ENCODE peak calls at places on chromosomes 5 and 9, in six cellular contexts. One of them, this sample, is unnamed.

GRCh38 chr5:91848453-91848852 is 465.3 kb upstream of the ARRDC3 start:
- DNase-seq in Peyer's patch: no peak
- DNase-seq in stomach: no peak
- DNase-seq in ovary: no peak
- DNase-seq in IMR-90: peak; percentile 81
- DNase-seq in H1: no peak
- DNase-seq in this sample: no peak

GRCh38 chr9:133457233-133457632 is 2.5 kb upstream of the CACFD1 start:
- DNase-seq in Peyer's patch: no peak
- DNase-seq in ovary: no peak
- DNase-seq in stomach: no peak
- DNase-seq in IMR-90: no peak
- DNase-seq in H1: no peak
- DNase-seq in this sample: no peak

GRCh38 chr5:179061025-179061424 is 852 bp downstream of the ZNF354C start:
- DNase-seq in stomach: no peak
- DNase-seq in H1: no peak
- DNase-seq in IMR-90: no peak
- DNase-seq in Peyer's patch: no peak
- DNase-seq in ovary: peak; percentile 45
- DNase-seq in this sample: no peak

GRCh38 chr9:131651599-131651998 is 88.3 kb downstream of the RAPGEF1 start:
- DNase-seq in IMR-90: peak; percentile 69
- DNase-seq in Peyer's patch: no peak
- DNase-seq in ovary: no peak
- DNase-seq in stomach: no peak
- DNase-seq in H1: no peak
- DNase-seq in this sample: no peak

GRCh38 chr9:93110400-93110855 is 14.4 kb downstream of the CARD19 start:
- DNase-seq in stomach: no peak
- DNase-seq in IMR-90: no peak
- DNase-seq in H1: no peak
- DNase-seq in ovary: peak; percentile 33
- DNase-seq in Peyer's patch: peak; percentile 39
- DNase-seq in this sample: peak; percentile 46

GRCh38 chr5:148850836-148851235 is 24.4 kb downstream of the ADRB2 start:
- DNase-seq in IMR-90: no peak
- DNase-seq in ovary: no peak
- DNase-seq in Peyer's patch: no peak
- DNase-seq in stomach: no peak
- DNase-seq in H1: no peak
- DNase-seq in this sample: no peak

GRCh38 chr5:34496258-34496657 is 159.9 kb upstream of the RAI14 start:
- DNase-seq in H1: no peak
- DNase-seq in IMR-90: no peak
- DNase-seq in ovary: no peak
- DNase-seq in stomach: no peak
- DNase-seq in Peyer's patch: no peak
- DNase-seq in this sample: no peak

GRCh38 chr9:128097156-128098016 is 29.4 kb downstream of the SLC25A25 start:
- DNase-seq in stomach: no peak
- DNase-seq in H1: no peak
- DNase-seq in Peyer's patch: no peak
- DNase-seq in IMR-90: no peak
- DNase-seq in ovary: no peak
- DNase-seq in this sample: no peak

GRCh38 chr5:163269624-163270023 is 167.8 kb upstream of the CCNG1 start:
- DNase-seq in Peyer's patch: no peak
- DNase-seq in stomach: no peak
- DNase-seq in IMR-90: no peak
- DNase-seq in ovary: no peak
- DNase-seq in H1: no peak
- DNase-seq in this sample: no peak

GRCh38 chr9:132434875-132435274 is 24.9 kb downstream of the CFAP77 start:
- DNase-seq in H1: no peak
- DNase-seq in Peyer's patch: no peak
- DNase-seq in IMR-90: no peak
- DNase-seq in stomach: no peak
- DNase-seq in ovary: no peak
- DNase-seq in this sample: no peak

GRCh38 chr9:119029876-119030275 is 339.4 kb downstream of the BRINP1 start:
- DNase-seq in stomach: no peak
- DNase-seq in H1: no peak
- DNase-seq in Peyer's patch: no peak
- DNase-seq in IMR-90: no peak
- DNase-seq in ovary: no peak
- DNase-seq in this sample: no peak

GRCh38 chr5:14211818-14212799 is 69.0 kb downstream of the TRIO start:
- DNase-seq in ovary: no peak
- DNase-seq in Peyer's patch: peak; percentile 65
- DNase-seq in IMR-90: no peak
- DNase-seq in stomach: no peak
- DNase-seq in H1: no peak
- DNase-seq in this sample: no peak

GRCh38 chr9:95755421-95755730 is 120.1 kb upstream of the ERCC6L2 start:
- DNase-seq in H1: no peak
- DNase-seq in IMR-90: no peak
- DNase-seq in stomach: no peak
- DNase-seq in Peyer's patch: no peak
- DNase-seq in ovary: no peak
- DNase-seq in this sample: no peak

GRCh38 chr5:149271717-149272558 is at the start of gene AFAP1L1:
- DNase-seq in stomach: peak; percentile 29
- DNase-seq in ovary: peak; percentile 71
- DNase-seq in Peyer's patch: peak; percentile 53
- DNase-seq in IMR-90: peak; percentile 46
- DNase-seq in H1: peak; percentile 71
- DNase-seq in this sample: peak; percentile 79

GRCh38 chr5:161421067-161421466 is 125.5 kb downstream of the GABRB2 start:
- DNase-seq in H1: no peak
- DNase-seq in ovary: no peak
- DNase-seq in Peyer's patch: no peak
- DNase-seq in stomach: no peak
- DNase-seq in IMR-90: no peak
- DNase-seq in this sample: no peak

GRCh38 chr9:105887679-105888078 is 193.3 kb downstream of the TMEM38B start:
- DNase-seq in H1: no peak
- DNase-seq in stomach: no peak
- DNase-seq in Peyer's patch: no peak
- DNase-seq in ovary: no peak
- DNase-seq in IMR-90: no peak
- DNase-seq in this sample: no peak

GRCh38 chr9:114230068-114230467 is 74.7 kb downstream of the COL27A1 start:
- DNase-seq in Peyer's patch: no peak
- DNase-seq in H1: no peak
- DNase-seq in IMR-90: no peak
- DNase-seq in ovary: no peak
- DNase-seq in stomach: no peak
- DNase-seq in this sample: no peak

GRCh38 chr5:55578771-55579170 is 44.0 kb upstream of the PLPP1 start:
- DNase-seq in Peyer's patch: no peak
- DNase-seq in ovary: no peak
- DNase-seq in stomach: no peak
- DNase-seq in IMR-90: peak; percentile 48
- DNase-seq in H1: no peak
- DNase-seq in this sample: no peak

GRCh38 chr5:45110399-45110798 is 301.7 kb downstream of the MRPS30 start:
- DNase-seq in ovary: no peak
- DNase-seq in Peyer's patch: no peak
- DNase-seq in H1: no peak
- DNase-seq in IMR-90: no peak
- DNase-seq in stomach: no peak
- DNase-seq in this sample: no peak

GRCh38 chr5:45113726-45114125 is 305.0 kb downstream of the MRPS30 start:
- DNase-seq in Peyer's patch: no peak
- DNase-seq in stomach: no peak
- DNase-seq in ovary: no peak
- DNase-seq in IMR-90: no peak
- DNase-seq in H1: no peak
- DNase-seq in this sample: no peak

GRCh38 chr5:45109062-45109461 is 300.3 kb downstream of the MRPS30 start:
- DNase-seq in Peyer's patch: no peak
- DNase-seq in stomach: no peak
- DNase-seq in H1: no peak
- DNase-seq in IMR-90: no peak
- DNase-seq in ovary: no peak
- DNase-seq in this sample: no peak

GRCh38 chr5:45105491-45105994 is 296.8 kb downstream of the MRPS30 start:
- DNase-seq in H1: no peak
- DNase-seq in ovary: no peak
- DNase-seq in stomach: no peak
- DNase-seq in Peyer's patch: no peak
- DNase-seq in IMR-90: no peak
- DNase-seq in this sample: no peak

DNA sequence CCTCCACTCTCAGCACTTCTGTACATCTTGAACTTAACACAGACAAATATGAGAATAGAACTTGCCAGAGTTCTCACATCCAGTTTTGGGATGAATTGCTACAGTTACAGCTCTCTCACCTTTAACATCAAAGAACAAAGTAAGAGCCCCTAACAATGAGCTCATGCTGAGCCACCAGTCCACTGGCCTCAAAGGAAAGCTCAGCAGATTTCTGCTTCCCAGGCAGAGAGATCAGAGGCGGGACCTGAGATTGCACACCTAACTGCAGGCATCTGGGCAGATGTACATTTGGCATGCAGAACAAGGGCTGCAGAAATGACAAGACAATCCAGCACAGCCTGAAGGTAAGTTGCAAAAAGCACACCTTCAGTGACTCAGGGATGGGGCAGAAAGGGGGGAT is 300.9 kb downstream of the MRPS30 start:
- DNase-seq in IMR-90: no peak
- DNase-seq in Peyer's patch: no peak
- DNase-seq in stomach: no peak
- DNase-seq in ovary: no peak
- DNase-seq in H1: no peak
- DNase-seq in this sample: no peak
- H3K27ac ChIP-seq in IMR-90: no peak overlapping the region
- H3K27ac ChIP-seq in Peyer's patch: no peak overlapping the region
- H3K27ac ChIP-seq in stomach: no peak overlapping the region
- H3K27ac ChIP-seq in ovary: no peak overlapping the region
- H3K27ac ChIP-seq in H1: no peak overlapping the region
- H3K27ac ChIP-seq in this sample: no peak overlapping the region

DNA sequence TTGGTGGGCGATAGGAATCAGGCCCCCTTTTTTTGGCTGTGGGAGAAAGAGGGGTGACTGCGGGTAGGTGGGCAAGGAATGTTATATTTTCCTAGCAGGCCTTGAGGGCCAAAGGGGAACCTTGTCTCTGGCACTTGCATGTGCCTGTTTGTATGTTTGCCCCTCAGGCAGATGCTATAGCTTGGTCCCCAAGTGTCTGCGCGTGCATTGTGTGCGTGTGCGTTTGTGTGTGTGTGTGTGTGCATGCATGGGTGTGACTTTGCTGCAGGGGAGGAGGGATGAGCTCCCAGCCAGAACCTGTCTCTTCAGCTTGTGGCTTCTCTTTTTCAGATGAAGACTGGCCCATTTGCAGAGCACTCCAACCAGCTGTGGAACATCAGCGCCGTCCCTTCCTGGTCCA is 30.9 kb downstream of the PTPA start:
- DNase-seq in IMR-90: no peak
- DNase-seq in ovary: no peak
- DNase-seq in Peyer's patch: no peak
- DNase-seq in H1: no peak
- DNase-seq in stomach: no peak
- DNase-seq in this sample: no peak
- TF ChIP-seq POLR2A in IMR-90: no peak
- TF ChIP-seq POLR2A in ovary: no peak
- TF ChIP-seq POLR2A in Peyer's patch: no peak
- TF ChIP-seq POLR2A in H1: no peak
- TF ChIP-seq POLR2A in stomach: no peak
- TF ChIP-seq POLR2A in this sample: no peak

GRCh38 chr9:14992516-14992915 is 82.3 kb upstream of the FREM1 start:
- DNase-seq in ovary: no peak
- DNase-seq in stomach: no peak
- DNase-seq in IMR-90: no peak
- DNase-seq in H1: no peak
- DNase-seq in Peyer's patch: no peak
- DNase-seq in this sample: no peak
- H3K4me3 ChIP-seq in ovary: peak overlapping the region; percentile 60
- H3K4me3 ChIP-seq in stomach: peak overlapping the region; percentile 55
- H3K4me3 ChIP-seq in IMR-90: peak overlapping the region; percentile 47
- H3K4me3 ChIP-seq in H1: peak overlapping the region; percentile 85
- H3K4me3 ChIP-seq in Peyer's patch: peak overlapping the region; percentile 77
- H3K4me3 ChIP-seq in this sample: no peak overlapping the region

GRCh38 chr5:79851694-79852006 is 139.4 kb downstream of the MTX3 start:
- DNase-seq in stomach: no peak
- DNase-seq in Peyer's patch: no peak
- DNase-seq in ovary: no peak
- DNase-seq in H1: no peak
- DNase-seq in IMR-90: no peak
- DNase-seq in this sample: no peak

GRCh38 chr5:79849061-79849460 is 142.0 kb downstream of the MTX3 start:
- DNase-seq in ovary: no peak
- DNase-seq in H1: peak; percentile 20
- DNase-seq in Peyer's patch: no peak
- DNase-seq in IMR-90: no peak
- DNase-seq in stomach: no peak
- DNase-seq in this sample: no peak

GRCh38 chr5:79850941-79851693 is 139.9 kb downstream of the MTX3 start:
- DNase-seq in H1: no peak
- DNase-seq in stomach: no peak
- DNase-seq in ovary: no peak
- DNase-seq in Peyer's patch: no peak
- DNase-seq in IMR-90: no peak
- DNase-seq in this sample: no peak

GRCh38 chr5:79849486-79850315 is 141.4 kb downstream of the MTX3 start:
- DNase-seq in ovary: no peak
- DNase-seq in stomach: no peak
- DNase-seq in IMR-90: no peak
- DNase-seq in H1: peak; percentile 23
- DNase-seq in Peyer's patch: no peak
- DNase-seq in this sample: no peak

DNA sequence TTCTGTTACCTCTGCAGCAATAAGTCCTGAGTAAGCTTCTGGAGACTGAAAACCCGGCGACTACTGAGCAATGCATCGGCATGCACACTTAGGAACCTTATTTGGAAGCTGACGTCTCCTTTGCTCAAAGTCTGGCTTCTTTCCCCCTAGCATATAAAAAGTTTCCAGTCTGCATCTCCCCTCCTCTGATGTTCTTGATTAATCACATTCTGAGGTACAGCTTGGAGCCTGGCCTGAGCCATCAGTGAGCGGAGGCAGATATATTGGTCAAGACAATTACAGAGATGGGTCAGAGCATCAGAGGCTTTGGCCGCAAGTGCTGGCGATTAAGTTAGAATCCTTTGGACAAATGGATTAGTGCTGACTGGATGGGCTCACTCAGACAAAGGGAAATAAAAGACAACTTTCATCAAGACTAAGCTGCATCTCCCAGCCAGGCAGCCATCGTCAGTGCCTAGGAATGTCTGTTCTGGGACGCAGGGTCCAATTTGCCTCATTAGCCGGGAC is 140.7 kb downstream of the MTX3 start:
- DNase-seq in ovary: no peak
- DNase-seq in IMR-90: no peak
- DNase-seq in Peyer's patch: no peak
- DNase-seq in H1: peak; percentile 17
- DNase-seq in stomach: no peak
- DNase-seq in this sample: peak; percentile 5
- H3K27ac ChIP-seq in ovary: no peak overlapping the region
- H3K27ac ChIP-seq in IMR-90: no peak overlapping the region
- H3K27ac ChIP-seq in Peyer's patch: no peak overlapping the region
- H3K27ac ChIP-seq in H1: no peak overlapping the region
- H3K27ac ChIP-seq in stomach: no peak overlapping the region
- H3K27ac ChIP-seq in this sample: no peak overlapping the region

GRCh38 chr5:108216890-108217289 is 165.0 kb downstream of the FBXL17 start:
- DNase-seq in stomach: no peak
- DNase-seq in H1: no peak
- DNase-seq in Peyer's patch: no peak
- DNase-seq in ovary: no peak
- DNase-seq in IMR-90: peak; percentile 65
- DNase-seq in this sample: no peak
- TF ChIP-seq POLR2A in stomach: no peak
- TF ChIP-seq POLR2A in H1: no peak
- TF ChIP-seq POLR2A in Peyer's patch: no peak
- TF ChIP-seq POLR2A in ovary: no peak
- TF ChIP-seq POLR2A in IMR-90: no peak
- TF ChIP-seq POLR2A in this sample: no peak